ENCODE peak calls at places on chromosome 18, in four cellular contexts. L, O, F and R are unnamed samples.
A peak's percentile ranks its signal among the peaks of the same experiment; 100 is the strongest.

GRCh38 chr18:45588284-45588683 is 27.0 kb upstream of the SLC14A2 start:
- DNase-seq in O (no peak), F (no peak), L (no peak), R (no peak)

GRCh38 chr18:45136381-45137088 is 455.8 kb downstream of the SETBP1 start:
- DNase-seq in O (no peak), L (no peak), F (no peak), R (no peak)

GRCh38 chr18:66872277-66872676 is 268.4 kb upstream of the CDH19 start:
- DNase-seq in O (peak; percentile 35), F (no peak), L (no peak), R (no peak)

GRCh38 chr18:57439985-57440330 is 4.8 kb downstream of the ONECUT2 start:
- DNase-seq in O (no peak), L (no peak), F (no peak), R (no peak)

GRCh38 chr18:12283256-12283655 is 24.8 kb upstream of the TUBB6 start:
- DNase-seq in L (no peak), O (peak; percentile 35), F (no peak), R (no peak)

GRCh38 chr18:49225160-49225559 is 235.3 kb downstream of the DYM start:
- DNase-seq in L (no peak), O (no peak), F (no peak), R (no peak)

GRCh38 chr18:2883137-2883671 is 36.4 kb downstream of the EMILIN2 start:
- DNase-seq in F (no peak), O (peak; percentile 96), L (no peak), R (no peak)

GRCh38 chr18:21912339-21913239 is 172.0 kb downstream of the MIB1 start:
- DNase-seq in F (no peak), L (no peak), O (no peak), R (no peak)

GRCh38 chr18:2030647-2031046 is 540.7 kb downstream of the METTL4 start:
- DNase-seq in F (no peak), L (no peak), O (no peak), R (no peak)

GRCh38 chr18:25805323-25805722 is 285.1 kb downstream of the SS18 start:
- DNase-seq in O (no peak), F (peak; percentile 51), L (no peak), R (no peak)

GRCh38 chr18:24003903-24004640 is 10.5 kb upstream of the TTC39C start:
- DNase-seq in F (no peak), L (no peak), O (no peak), R (no peak)

GRCh38 chr18:66211693-66212195 is 392.1 kb downstream of the CDH19 start:
- DNase-seq in O (no peak), F (no peak), L (no peak), R (no peak)

GRCh38 chr18:42336139-42336538 is 381.1 kb downstream of the PIK3C3 start:
- DNase-seq in L (no peak), F (no peak), O (no peak), R (no peak)

GRCh38 chr18:3104190-3105054 is 91.5 kb upstream of the LPIN2 start:
- DNase-seq in F (peak; percentile 50), O (no peak), L (no peak), R (no peak)

GRCh38 chr18:500556-501405 is at the start of gene COLEC12:
- DNase-seq in O (no peak), F (no peak), L (no peak), R (no peak)

GRCh38 chr18:76367168-76367785 is 127.8 kb downstream of the ZNF516 start:
- DNase-seq in F (no peak), L (no peak), O (no peak), R (peak; percentile 24)

GRCh38 chr18:10530852-10531251 is 5.0 kb downstream of the NAPG start:
- DNase-seq in O (no peak), L (no peak), F (no peak), R (no peak)

GRCh38 chr18:814300-815084 is 2.5 kb upstream of the YES1 start:
- DNase-seq in L (no peak), F (no peak), O (no peak), R (no peak)

GRCh38 chr18:2512059-2512458 is 59.2 kb downstream of the METTL4 start:
- DNase-seq in O (no peak), L (no peak), F (no peak), R (no peak)